ENCODE peak calls at places on chromosome 2, in ten cellular contexts. O, E, N, F, L, M, P, U, I and R are unnamed samples.

GRCh38 chr2:49105506-49105905 is 48.8 kb downstream of the FSHR start:
- DNase-seq in O (no peak), E (no peak), N (no peak), F (no peak), L (no peak), M (no peak), P (no peak), U (no peak), I (no peak), R (no peak)

GRCh38 chr2:43370705-43371104 is 144.3 kb upstream of the ZFP36L2 start:
- DNase-seq in O (no peak), E (no peak), N (no peak), F (peak), L (no peak), M (no peak), P (no peak), U (no peak), I (no peak), R (no peak)

GRCh38 chr2:65299246-65299645 is 71.6 kb downstream of the ACTR2 start:
- DNase-seq in O (no peak), E (no peak), N (peak), F (peak), L (peak), M (no peak), P (no peak), U (peak), I (no peak), R (peak)

GRCh38 chr2:56014075-56014730 is 90.6 kb upstream of the EFEMP1 start:
- DNase-seq in O (no peak), E (no peak), N (peak), F (no peak), L (no peak), M (no peak), P (no peak), U (no peak), I (no peak), R (no peak)

GRCh38 chr2:62383843-62384242 is 122.2 kb downstream of the TMEM17 start:
- DNase-seq in O (no peak), E (no peak), N (no peak), F (peak), L (peak), M (no peak), P (no peak), U (peak), I (no peak), R (no peak)

GRCh38 chr2:52658598-52658997 is 1109.0 kb upstream of the CHAC2 start:
- DNase-seq in O (no peak), E (no peak), N (peak), F (peak), L (no peak), M (no peak), P (no peak), U (peak), I (no peak), R (no peak)

GRCh38 chr2:14638488-14638887 is 6.0 kb downstream of the LRATD1 start:
- DNase-seq in O (no peak), E (no peak), N (no peak), F (no peak), L (no peak), M (no peak), P (no peak), U (no peak), I (no peak), R (no peak)

GRCh38 chr2:240253583-240254145 is 113.2 kb upstream of the OTOS start:
- DNase-seq in O (no peak), E (no peak), N (no peak), F (no peak), L (no peak), M (peak), P (no peak), U (no peak), I (no peak), R (no peak)

GRCh38 chr2:181354626-181355025 is 102.6 kb upstream of the ITGA4 start:
- DNase-seq in O (no peak), E (peak), N (peak), F (peak), L (peak), M (no peak), P (no peak), U (peak), I (no peak), R (no peak)

GRCh38 chr2:44010266-44010665 is 14.5 kb upstream of the LRPPRC start:
- DNase-seq in O (no peak), E (no peak), N (no peak), F (no peak), L (no peak), M (no peak), P (no peak), U (no peak), I (no peak), R (no peak)

GRCh38 chr2:20217041-20217970 is 7.6 kb downstream of the SDC1 start:
- DNase-seq in O (no peak), E (no peak), N (no peak), F (no peak), L (peak), M (no peak), P (no peak), U (no peak), I (no peak), R (no peak)

GRCh38 chr2:197360744-197361156 is 50.2 kb upstream of the ANKRD44 start:
- DNase-seq in O (no peak), E (no peak), N (peak), F (peak), L (peak), M (no peak), P (no peak), U (peak), I (no peak), R (no peak)

GRCh38 chr2:118850901-118851268 is 3.4 kb upstream of the EN1 start:
- DNase-seq in O (no peak), E (no peak), N (no peak), F (no peak), L (no peak), M (no peak), P (no peak), U (no peak), I (no peak), R (no peak)

GRCh38 chr2:207258191-207258991 is 92.6 kb upstream of the KLF7 start:
- DNase-seq in O (no peak), E (peak), N (peak), F (peak), L (peak), M (peak), P (no peak), U (peak), I (peak), R (no peak)

GRCh38 chr2:190088917-190089316 is 26.4 kb upstream of the MSTN start:
- DNase-seq in O (peak), E (peak), N (peak), F (peak), L (peak), M (no peak), P (no peak), U (peak), I (no peak), R (no peak)

GRCh38 chr2:236402016-236402784 is 138.0 kb upstream of the ASB18 start:
- DNase-seq in O (no peak), E (no peak), N (no peak), F (no peak), L (no peak), M (no peak), P (peak), U (no peak), I (no peak), R (no peak)

GRCh38 chr2:33498291-33498956 is 22.0 kb downstream of the RASGRP3 start:
- DNase-seq in O (no peak), E (no peak), N (no peak), F (no peak), L (no peak), M (no peak), P (no peak), U (no peak), I (no peak), R (no peak)

GRCh38 chr2:67400560-67401464 is 3.7 kb downstream of the ETAA1 start:
- DNase-seq in O (no peak), E (peak), N (peak), F (peak), L (peak), M (no peak), P (no peak), U (peak), I (no peak), R (no peak)

GRCh38 chr2:146414456-146414855 is 1430.4 kb upstream of the ACVR2A start:
- DNase-seq in O (no peak), E (no peak), N (no peak), F (no peak), L (peak), M (no peak), P (no peak), U (no peak), I (no peak), R (no peak)

GRCh38 chr2:192060161-192060560 is 134.6 kb downstream of the TMEFF2 start:
- DNase-seq in O (no peak), E (no peak), N (no peak), F (no peak), L (no peak), M (no peak), P (no peak), U (no peak), I (no peak), R (no peak)

GRCh38 chr2:200405599-200406298 is 99.3 kb downstream of the SPATS2L start:
- DNase-seq in O (no peak), E (peak), N (peak), F (peak), L (peak), M (no peak), P (no peak), U (peak), I (no peak), R (no peak)

DNA sequence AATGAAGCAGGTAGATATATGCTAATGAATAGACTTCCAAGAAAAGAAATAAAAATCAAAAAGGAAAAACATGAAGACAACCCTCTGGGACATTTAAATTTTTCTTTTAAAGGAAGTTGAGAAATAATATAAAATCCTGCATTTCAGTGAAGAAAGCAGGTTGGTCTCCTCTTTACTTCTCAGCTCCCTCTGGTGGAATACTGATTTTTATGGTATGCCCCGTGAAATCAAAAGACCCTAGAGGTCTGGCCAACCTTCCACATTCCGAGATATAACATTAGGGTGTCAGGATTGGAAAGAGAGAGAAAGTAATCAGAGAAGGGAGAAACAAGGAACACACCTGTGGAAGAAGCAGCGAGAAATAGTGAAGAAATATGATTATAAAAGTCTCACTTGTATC is 72.7 kb downstream of the DNER start:
- DNase-seq in O (no peak), E (no peak), N (no peak), F (no peak), L (no peak), M (no peak), P (no peak), U (no peak), I (no peak), R (no peak)
- TF ChIP-seq CTCF in O (no peak), E (no peak), N (no peak), F (peak), L (no peak), M (no peak), P (no peak), U (peak), I (no peak), R (no peak)

GRCh38 chr2:208793434-208793833 is 386.8 kb downstream of the PTH2R start:
- DNase-seq in O (no peak), E (no peak), N (no peak), F (no peak), L (no peak), M (no peak), P (no peak), U (no peak), I (no peak), R (no peak)
- TF ChIP-seq CTCF in O (no peak), E (no peak), N (no peak), F (no peak), L (no peak), M (no peak), P (no peak), U (no peak), I (no peak), R (no peak)

GRCh38 chr2:60456115-60456770 is 97.2 kb downstream of the BCL11A start:
- DNase-seq in O (no peak), E (no peak), N (no peak), F (no peak), L (no peak), M (no peak), P (no peak), U (no peak), I (no peak), R (no peak)
- TF ChIP-seq CTCF in O (no peak), E (no peak), N (no peak), F (no peak), L (peak), M (no peak), P (peak), U (no peak), I (no peak), R (no peak)

GRCh38 chr2:86284401-86284841 is 53.0 kb downstream of the REEP1 start:
- DNase-seq in O (no peak), E (no peak), N (no peak), F (no peak), L (no peak), M (peak), P (no peak), U (no peak), I (peak), R (no peak)

GRCh38 chr2:86280191-86280667 is 57.2 kb downstream of the REEP1 start:
- DNase-seq in O (no peak), E (no peak), N (peak), F (peak), L (no peak), M (no peak), P (no peak), U (no peak), I (no peak), R (no peak)

GRCh38 chr2:86283461-86284030 is 53.9 kb downstream of the REEP1 start:
- DNase-seq in O (no peak), E (no peak), N (no peak), F (no peak), L (peak), M (no peak), P (no peak), U (no peak), I (no peak), R (no peak)

GRCh38 chr2:86284987-86285386 is 52.4 kb downstream of the REEP1 start:
- DNase-seq in O (no peak), E (no peak), N (no peak), F (no peak), L (no peak), M (no peak), P (no peak), U (no peak), I (no peak), R (no peak)

GRCh38 chr2:86281066-86281700 is 56.2 kb downstream of the REEP1 start:
- DNase-seq in O (no peak), E (no peak), N (no peak), F (no peak), L (no peak), M (no peak), P (no peak), U (no peak), I (no peak), R (no peak)
- TF ChIP-seq CTCF in O (no peak), E (no peak), N (no peak), F (no peak), L (no peak), M (no peak), P (no peak), U (no peak), I (no peak), R (no peak)

GRCh38 chr2:170486730-170487129 is 228.4 kb upstream of the SP5 start:
- DNase-seq in O (no peak), E (no peak), N (peak), F (peak), L (no peak), M (no peak), P (no peak), U (peak), I (no peak), R (no peak)
- TF ChIP-seq CTCF in O (no peak), E (no peak), N (no peak), F (no peak), L (no peak), M (peak), P (no peak), U (no peak), I (no peak), R (no peak)

DNA sequence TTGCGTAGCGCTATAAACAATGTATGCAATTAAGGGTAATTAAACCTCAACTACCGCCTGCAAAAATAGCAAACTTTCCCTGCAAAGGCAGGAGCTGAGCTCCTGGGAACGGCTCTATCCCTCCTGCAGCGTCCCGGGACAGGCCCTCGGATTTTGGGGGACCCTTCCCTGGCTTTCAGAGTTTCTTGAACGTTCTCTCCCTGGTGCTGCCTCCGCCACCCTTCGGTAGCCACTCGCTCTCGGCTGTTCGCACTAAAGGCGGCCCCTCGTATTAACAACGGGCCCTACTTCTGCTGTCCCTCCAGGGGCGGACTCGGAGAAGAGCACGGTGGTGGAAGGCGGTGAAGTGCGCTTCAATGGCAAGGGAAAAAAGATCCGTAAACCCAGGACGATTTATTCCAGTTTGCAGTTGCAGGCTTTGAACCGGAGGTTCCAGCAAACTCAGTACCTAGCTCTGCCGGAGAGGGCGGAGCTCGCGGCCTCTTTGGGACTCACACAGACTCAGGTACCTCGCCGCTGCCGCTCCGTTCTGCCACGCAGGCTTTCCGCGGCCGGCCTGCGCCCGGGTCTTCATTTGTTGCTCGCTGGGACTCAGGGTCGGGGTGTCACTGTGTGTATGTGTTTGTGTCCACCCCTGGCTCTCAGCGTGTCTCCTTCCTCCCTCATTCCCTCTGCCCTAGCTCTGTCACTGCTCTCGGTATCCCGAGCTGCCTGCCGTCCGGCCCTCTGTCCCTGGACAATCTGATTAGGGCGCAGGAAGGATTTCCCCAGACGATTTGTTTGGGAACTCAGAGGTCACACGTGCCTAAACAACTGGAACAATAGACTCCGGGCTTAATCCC is 1.3 kb downstream of the DLX1 start:
- DNase-seq in O (peak), E (no peak), N (no peak), F (no peak), L (no peak), M (no peak), P (no peak), U (no peak), I (no peak), R (no peak)
- TF ChIP-seq CTCF in O (no peak), E (no peak), N (no peak), F (no peak), L (peak), M (no peak), P (no peak), U (no peak), I (no peak), R (no peak)

GRCh38 chr2:158755738-158756137 is 39.4 kb upstream of the DAPL1 start:
- DNase-seq in O (peak), E (no peak), N (no peak), F (no peak), L (no peak), M (no peak), P (no peak), U (no peak), I (no peak), R (no peak)
- TF ChIP-seq CTCF in O (peak), E (peak), N (peak), F (peak), L (peak), M (no peak), P (no peak), U (peak), I (no peak), R (no peak)

DNA sequence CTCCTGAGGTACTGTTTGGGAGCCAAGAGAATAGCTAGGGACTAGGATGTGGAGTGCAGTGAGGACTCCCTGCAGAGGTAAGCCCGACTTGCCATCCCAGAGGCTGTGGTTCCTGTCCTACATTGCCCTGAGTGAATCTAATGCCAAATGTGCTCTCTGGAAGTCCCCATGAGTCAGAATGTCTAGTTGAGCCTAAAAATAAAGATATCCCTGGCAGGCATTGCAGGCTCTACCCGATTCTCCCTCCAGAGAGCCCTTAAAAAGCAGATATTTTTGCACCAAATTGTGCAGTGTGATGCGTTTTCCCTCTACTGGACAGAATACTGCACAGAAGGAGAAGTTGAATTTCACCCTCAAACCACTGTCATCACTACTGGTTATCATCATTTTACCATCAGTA is 98.1 kb downstream of the MARCHF4 start:
- DNase-seq in O (no peak), E (no peak), N (no peak), F (peak), L (peak), M (no peak), P (peak), U (peak), I (no peak), R (no peak)
- TF ChIP-seq CTCF in O (no peak), E (no peak), N (no peak), F (peak), L (no peak), M (no peak), P (no peak), U (no peak), I (no peak), R (no peak)

DNA sequence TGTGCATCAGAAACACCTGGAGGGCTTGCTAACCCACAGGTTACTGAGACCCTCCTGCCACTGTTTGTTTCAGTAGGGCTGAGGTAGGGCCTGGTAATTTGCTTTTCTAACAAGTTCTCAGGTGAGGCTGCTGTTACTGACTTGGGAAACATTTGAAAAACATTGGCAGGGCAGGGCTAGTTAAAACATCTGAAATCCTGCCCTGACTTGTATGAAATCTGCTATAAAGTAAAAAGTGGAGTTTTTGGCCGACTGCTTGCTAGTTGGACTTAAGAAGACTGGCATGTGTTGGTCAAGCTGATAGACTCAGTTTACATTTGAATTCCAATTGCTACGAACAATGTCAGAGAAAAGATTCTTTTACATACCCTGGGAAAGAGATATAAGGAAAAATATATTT is 111.6 kb upstream of the DLX2 start:
- DNase-seq in O (no peak), E (no peak), N (no peak), F (no peak), L (peak), M (no peak), P (no peak), U (no peak), I (no peak), R (no peak)
- TF ChIP-seq CTCF in O (no peak), E (no peak), N (no peak), F (no peak), L (no peak), M (no peak), P (no peak), U (no peak), I (no peak), R (no peak)